ENCODE peak calls at places on chromosomes 6 and 20, in five cellular contexts. One of them, this sample, is unnamed.

GRCh38 chr20:51565741-51566140 is 23.2 kb upstream of the NFATC2 start:
- DNase-seq in tibial nerve: no peak
- DNase-seq in lower leg skin: no peak
- DNase-seq in stomach: no peak
- DNase-seq in adrenal gland: no peak
- DNase-seq in this sample: peak; percentile 12

GRCh38 chr20:63132131-63132714 is 83.7 kb downstream of the YTHDF1 start:
- DNase-seq in tibial nerve: no peak
- DNase-seq in lower leg skin: no peak
- DNase-seq in stomach: no peak
- DNase-seq in adrenal gland: no peak
- DNase-seq in this sample: no peak

GRCh38 chr6:131747821-131748353 is 37.1 kb upstream of the CTAGE9 start:
- DNase-seq in tibial nerve: no peak
- DNase-seq in lower leg skin: no peak
- DNase-seq in stomach: no peak
- DNase-seq in adrenal gland: no peak
- DNase-seq in this sample: no peak

GRCh38 chr6:169074551-169074950 is 179.1 kb downstream of the THBS2 start:
- DNase-seq in tibial nerve: no peak
- DNase-seq in lower leg skin: no peak
- DNase-seq in stomach: no peak
- DNase-seq in adrenal gland: no peak
- DNase-seq in this sample: no peak

GRCh38 chr6:34246563-34247391 is 2.0 kb downstream of the SMIM29 start:
- DNase-seq in tibial nerve: no peak
- DNase-seq in lower leg skin: no peak
- DNase-seq in stomach: no peak
- DNase-seq in adrenal gland: no peak
- DNase-seq in this sample: peak; percentile 71

GRCh38 chr6:148464319-148465010 is 121.8 kb downstream of the SASH1 start:
- DNase-seq in tibial nerve: peak; percentile 94
- DNase-seq in lower leg skin: peak; percentile 75
- DNase-seq in stomach: peak; percentile 60
- DNase-seq in adrenal gland: peak; percentile 54
- DNase-seq in this sample: peak; percentile 73

GRCh38 chr20:22824077-22824476 is 211.0 kb upstream of the SSTR4 start:
- DNase-seq in tibial nerve: no peak
- DNase-seq in lower leg skin: no peak
- DNase-seq in stomach: no peak
- DNase-seq in adrenal gland: no peak
- DNase-seq in this sample: no peak

GRCh38 chr6:157060440-157060949 is 262.8 kb downstream of the TMEM242 start:
- DNase-seq in tibial nerve: no peak
- DNase-seq in lower leg skin: no peak
- DNase-seq in stomach: no peak
- DNase-seq in adrenal gland: no peak
- DNase-seq in this sample: no peak

GRCh38 chr6:131062245-131063027 is 609 bp downstream of the EPB41L2 start:
- DNase-seq in tibial nerve: no peak
- DNase-seq in lower leg skin: no peak
- DNase-seq in stomach: peak; percentile 28
- DNase-seq in adrenal gland: peak; percentile 54
- DNase-seq in this sample: peak; percentile 40

GRCh38 chr6:166366921-166367320 is 15.8 kb downstream of the MPC1 start:
- DNase-seq in tibial nerve: no peak
- DNase-seq in lower leg skin: no peak
- DNase-seq in stomach: no peak
- DNase-seq in adrenal gland: peak; percentile 65
- DNase-seq in this sample: no peak

GRCh38 chr20:50724851-50725721 is 6.3 kb upstream of the PARD6B start:
- DNase-seq in tibial nerve: peak; percentile 48
- DNase-seq in lower leg skin: peak; percentile 68
- DNase-seq in stomach: peak; percentile 41
- DNase-seq in adrenal gland: peak; percentile 58
- DNase-seq in this sample: peak; percentile 32

GRCh38 chr20:34874094-34874654 is 1.5 kb upstream of the GGT7 start:
- DNase-seq in tibial nerve: peak; percentile 96
- DNase-seq in lower leg skin: peak; percentile 79
- DNase-seq in stomach: peak; percentile 86
- DNase-seq in adrenal gland: peak; percentile 84
- DNase-seq in this sample: peak; percentile 88

GRCh38 chr20:34873583-34874093 is 982 bp upstream of the GGT7 start:
- DNase-seq in tibial nerve: no peak
- DNase-seq in lower leg skin: no peak
- DNase-seq in stomach: no peak
- DNase-seq in adrenal gland: no peak
- DNase-seq in this sample: no peak

GRCh38 chr20:34877002-34877264 is 521 bp downstream of the ACSS2 start:
- DNase-seq in tibial nerve: no peak
- DNase-seq in lower leg skin: no peak
- DNase-seq in stomach: no peak
- DNase-seq in adrenal gland: no peak
- DNase-seq in this sample: no peak

GRCh38 chr20:34876161-34877001 is at the start of gene ACSS2:
- DNase-seq in tibial nerve: peak; percentile 99
- DNase-seq in lower leg skin: peak; percentile 99
- DNase-seq in stomach: peak; percentile 100
- DNase-seq in adrenal gland: peak; percentile 100
- DNase-seq in this sample: peak; percentile 98

GRCh38 chr20:34875657-34876160 is 703 bp upstream of the ACSS2 start:
- DNase-seq in tibial nerve: no peak
- DNase-seq in lower leg skin: no peak
- DNase-seq in stomach: no peak
- DNase-seq in adrenal gland: no peak
- DNase-seq in this sample: no peak
- TF ChIP-seq CTCF in tibial nerve: peak; percentile 24
- TF ChIP-seq CTCF in lower leg skin: no peak
- TF ChIP-seq CTCF in stomach: no peak
- TF ChIP-seq CTCF in adrenal gland: peak; percentile 45
- TF ChIP-seq CTCF in this sample: peak; percentile 9

GRCh38 chr20:41028359-41029149 is at the start of gene TOP1:
- DNase-seq in tibial nerve: peak; percentile 99
- DNase-seq in lower leg skin: peak; percentile 100
- DNase-seq in stomach: peak; percentile 100
- DNase-seq in adrenal gland: peak; percentile 100
- DNase-seq in this sample: peak; percentile 100
- H3K4me3 ChIP-seq in tibial nerve: peak within 1 kb of the TSS; percentile 99
- H3K4me3 ChIP-seq in lower leg skin: peak within 1 kb of the TSS; percentile 75
- H3K4me3 ChIP-seq in stomach: peak within 1 kb of the TSS; percentile 92
- H3K4me3 ChIP-seq in adrenal gland: peak within 1 kb of the TSS; percentile 99
- H3K4me3 ChIP-seq in this sample: peak within 1 kb of the TSS; percentile 88

DNA sequence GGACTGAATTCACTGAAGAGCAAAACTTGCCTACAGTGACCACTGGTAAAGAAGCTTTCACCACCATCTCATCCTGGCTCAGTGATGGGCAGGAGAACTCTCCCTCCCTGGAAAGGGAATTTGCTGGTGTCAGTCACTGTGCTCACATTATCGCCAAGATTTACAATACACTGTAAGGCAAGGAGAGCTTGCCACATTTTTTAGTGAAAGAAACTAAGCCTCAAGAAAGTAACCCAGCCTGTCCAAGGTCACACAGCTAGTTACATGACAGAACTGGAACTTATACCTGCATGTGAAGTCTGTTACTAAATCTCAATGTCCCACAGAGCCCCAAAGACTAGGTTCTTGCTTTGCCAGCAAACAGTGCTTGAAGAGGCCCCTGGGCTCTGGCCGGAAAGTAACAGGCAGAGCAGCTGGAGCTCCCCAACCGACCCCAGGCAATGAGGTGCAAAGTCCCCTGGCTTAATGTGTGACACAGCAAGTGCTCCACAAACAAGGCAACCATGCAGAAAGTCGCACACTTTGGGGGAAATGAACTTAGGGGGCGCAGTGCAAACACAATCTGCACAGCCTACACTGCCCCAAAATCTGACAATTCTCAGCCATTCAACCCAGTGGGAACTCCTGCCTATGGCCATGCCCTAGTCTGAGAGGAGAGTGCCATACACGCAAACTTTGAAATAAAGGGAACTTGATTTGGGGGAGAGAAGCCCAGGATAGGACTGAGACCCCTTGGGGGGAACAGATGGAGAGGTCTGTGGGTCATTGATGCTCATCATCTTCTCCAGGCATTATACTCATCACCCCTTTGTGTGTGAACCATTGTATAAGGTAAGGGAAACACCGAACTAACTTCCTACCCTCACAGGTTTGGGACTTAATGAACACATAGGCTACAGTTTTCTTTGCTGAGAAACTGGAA is 1.9 kb downstream of the BCL2L1 start:
- DNase-seq in tibial nerve: no peak
- DNase-seq in lower leg skin: no peak
- DNase-seq in stomach: peak; percentile 36
- DNase-seq in adrenal gland: no peak
- DNase-seq in this sample: no peak
- TF ChIP-seq POLR2A in tibial nerve: no peak
- TF ChIP-seq POLR2A in lower leg skin: no peak
- TF ChIP-seq POLR2A in stomach: no peak
- TF ChIP-seq POLR2A in adrenal gland: no peak
- TF ChIP-seq POLR2A in this sample: no peak

GRCh38 chr20:46708172-46708860 is 1.1 kb upstream of the SLC2A10 start:
- DNase-seq in tibial nerve: no peak
- DNase-seq in lower leg skin: no peak
- DNase-seq in stomach: peak; percentile 65
- DNase-seq in adrenal gland: no peak
- DNase-seq in this sample: no peak
- TF ChIP-seq CTCF in tibial nerve: no peak
- TF ChIP-seq CTCF in lower leg skin: no peak
- TF ChIP-seq CTCF in stomach: no peak
- TF ChIP-seq CTCF in adrenal gland: no peak
- TF ChIP-seq CTCF in this sample: no peak

GRCh38 chr6:16746812-16747211 is 14.4 kb downstream of the ATXN1 start:
- DNase-seq in tibial nerve: no peak
- DNase-seq in lower leg skin: no peak
- DNase-seq in stomach: no peak
- DNase-seq in adrenal gland: no peak
- DNase-seq in this sample: no peak

GRCh38 chr6:16742116-16742515 is 19.1 kb downstream of the ATXN1 start:
- DNase-seq in tibial nerve: no peak
- DNase-seq in lower leg skin: no peak
- DNase-seq in stomach: no peak
- DNase-seq in adrenal gland: no peak
- DNase-seq in this sample: no peak

GRCh38 chr6:16747232-16748027 is 13.8 kb downstream of the ATXN1 start:
- DNase-seq in tibial nerve: no peak
- DNase-seq in lower leg skin: no peak
- DNase-seq in stomach: no peak
- DNase-seq in adrenal gland: no peak
- DNase-seq in this sample: no peak

GRCh38 chr6:16741112-16742016 is 19.9 kb downstream of the ATXN1 start:
- DNase-seq in tibial nerve: no peak
- DNase-seq in lower leg skin: no peak
- DNase-seq in stomach: no peak
- DNase-seq in adrenal gland: no peak
- DNase-seq in this sample: peak; percentile 62

DNA sequence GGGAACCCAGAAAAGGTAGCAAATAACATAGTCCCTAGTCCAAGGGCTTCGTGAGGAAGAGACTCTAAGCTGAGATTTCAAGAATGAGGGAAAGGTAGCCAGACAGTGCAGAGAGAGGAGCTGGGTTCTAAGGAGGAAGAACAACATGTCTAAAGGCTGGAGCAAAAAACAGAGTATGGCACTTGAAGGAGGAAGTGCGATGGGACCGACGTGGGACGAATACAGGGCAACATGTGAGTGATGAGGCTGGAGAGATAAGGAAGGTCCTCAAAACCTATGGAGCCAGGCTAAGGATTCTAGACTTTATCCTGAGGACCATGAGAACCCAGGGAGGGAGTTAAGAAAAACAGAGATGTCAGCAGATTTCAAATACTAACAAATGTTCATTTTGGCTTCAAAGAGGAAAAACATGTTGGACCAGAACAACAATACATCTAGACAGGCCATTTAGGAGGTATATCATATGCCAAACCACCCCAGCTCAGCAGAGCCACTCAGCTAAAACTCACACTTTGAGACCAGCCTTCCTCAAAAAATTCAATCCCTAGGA is 17.5 kb downstream of the ATXN1 start:
- DNase-seq in tibial nerve: no peak
- DNase-seq in lower leg skin: no peak
- DNase-seq in stomach: no peak
- DNase-seq in adrenal gland: no peak
- DNase-seq in this sample: no peak
- H3K4me3 ChIP-seq in tibial nerve: no peak overlapping the region
- H3K4me3 ChIP-seq in lower leg skin: no peak overlapping the region
- H3K4me3 ChIP-seq in stomach: no peak overlapping the region
- H3K4me3 ChIP-seq in adrenal gland: no peak overlapping the region
- H3K4me3 ChIP-seq in this sample: no peak overlapping the region

GRCh38 chr6:7108964-7109836 is 1.4 kb downstream of the RREB1 start:
- DNase-seq in tibial nerve: peak; percentile 73
- DNase-seq in lower leg skin: peak; percentile 78
- DNase-seq in stomach: peak; percentile 57
- DNase-seq in adrenal gland: peak; percentile 65
- DNase-seq in this sample: peak; percentile 88
- TF ChIP-seq POLR2A in tibial nerve: peak; percentile 43
- TF ChIP-seq POLR2A in lower leg skin: no peak
- TF ChIP-seq POLR2A in stomach: no peak
- TF ChIP-seq POLR2A in adrenal gland: no peak
- TF ChIP-seq POLR2A in this sample: peak; percentile 31

DNA sequence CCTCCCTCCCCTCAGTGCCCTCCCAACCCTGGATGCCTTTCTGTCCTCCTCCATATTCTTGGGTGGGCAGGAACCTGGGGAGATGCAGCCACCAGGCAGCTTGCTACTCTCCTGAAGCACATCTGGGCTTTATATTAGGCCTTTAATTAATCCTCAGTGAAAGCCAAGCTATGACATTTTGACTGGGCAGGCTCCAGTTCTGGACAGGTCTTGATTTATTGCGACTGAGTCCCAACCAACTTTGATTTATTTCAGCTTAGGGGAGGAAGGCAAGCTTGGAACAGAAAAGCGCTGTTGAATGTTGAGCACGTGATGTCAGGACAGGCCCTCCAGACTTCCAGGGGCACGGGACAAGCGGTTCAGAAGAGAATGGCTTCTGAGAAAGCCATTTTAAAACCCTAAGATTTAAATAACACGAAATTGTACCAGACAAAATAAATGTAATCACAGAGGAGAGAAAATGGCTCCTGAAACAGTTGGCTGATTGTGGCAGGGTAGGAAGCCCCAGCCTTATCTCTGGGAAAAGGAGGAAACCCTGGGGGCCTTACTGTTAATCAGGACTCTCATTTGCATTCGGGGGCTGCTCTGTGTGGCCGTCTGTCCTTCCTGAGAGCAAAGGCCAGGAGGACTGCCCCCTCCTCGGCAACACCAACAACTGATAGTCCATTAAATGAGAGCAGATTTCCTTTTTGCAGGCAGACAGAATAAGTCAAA is 294.2 kb downstream of the FOXC1 start:
- DNase-seq in tibial nerve: no peak
- DNase-seq in lower leg skin: no peak
- DNase-seq in stomach: no peak
- DNase-seq in adrenal gland: peak; percentile 45
- DNase-seq in this sample: no peak
- TF ChIP-seq CTCF in tibial nerve: no peak
- TF ChIP-seq CTCF in lower leg skin: no peak
- TF ChIP-seq CTCF in stomach: no peak
- TF ChIP-seq CTCF in adrenal gland: no peak
- TF ChIP-seq CTCF in this sample: no peak